ENCODE peak calls at places on chromosomes 6 and 20, in seven cellular contexts. L, I, O, Q, T, E and V are unnamed samples.

GRCh38 chr20:1971893-1972586 is 21.8 kb downstream of the PDYN start:
- DNase-seq in L (no peak), I (no peak), O (no peak), Q (no peak), T (no peak), E (no peak), V (no peak)

GRCh38 chr6:71239694-71240093 is 48.9 kb upstream of the OGFRL1 start:
- DNase-seq in L (no peak), I (no peak), O (no peak), Q (no peak), T (no peak), E (no peak), V (no peak)

GRCh38 chr6:148559848-148560433 is 186.9 kb upstream of the UST start:
- DNase-seq in L (peak; percentile 79), I (peak; percentile 70), O (peak; percentile 63), Q (peak; percentile 78), T (peak; percentile 93), E (peak; percentile 44), V (peak; percentile 91)

GRCh38 chr6:112231609-112232060 is 22.7 kb downstream of the LAMA4 start:
- DNase-seq in L (no peak), I (peak; percentile 61), O (no peak), Q (no peak), T (peak; percentile 68), E (no peak), V (no peak)

GRCh38 chr20:35091808-35092523 is 641 bp downstream of the TRPC4AP start:
- DNase-seq in L (peak; percentile 14), I (peak; percentile 33), O (no peak), Q (no peak), T (peak; percentile 50), E (peak; percentile 32), V (no peak)

GRCh38 chr20:51578145-51578459 is 35.6 kb upstream of the NFATC2 start:
- DNase-seq in L (no peak), I (no peak), O (no peak), Q (no peak), T (no peak), E (no peak), V (no peak)

GRCh38 chr6:158762787-158763439 is 56.3 kb downstream of the EZR start:
- DNase-seq in L (no peak), I (peak; percentile 33), O (no peak), Q (no peak), T (no peak), E (no peak), V (no peak)

GRCh38 chr20:50085146-50085480 is 27.8 kb downstream of the UBE2V1 start:
- DNase-seq in L (no peak), I (no peak), O (no peak), Q (no peak), T (no peak), E (no peak), V (no peak)

GRCh38 chr6:144150673-144151009 is 324 bp downstream of the STX11 start:
- DNase-seq in L (peak; percentile 10), I (peak; percentile 33), O (peak; percentile 59), Q (no peak), T (peak; percentile 66), E (no peak), V (no peak)

DNA sequence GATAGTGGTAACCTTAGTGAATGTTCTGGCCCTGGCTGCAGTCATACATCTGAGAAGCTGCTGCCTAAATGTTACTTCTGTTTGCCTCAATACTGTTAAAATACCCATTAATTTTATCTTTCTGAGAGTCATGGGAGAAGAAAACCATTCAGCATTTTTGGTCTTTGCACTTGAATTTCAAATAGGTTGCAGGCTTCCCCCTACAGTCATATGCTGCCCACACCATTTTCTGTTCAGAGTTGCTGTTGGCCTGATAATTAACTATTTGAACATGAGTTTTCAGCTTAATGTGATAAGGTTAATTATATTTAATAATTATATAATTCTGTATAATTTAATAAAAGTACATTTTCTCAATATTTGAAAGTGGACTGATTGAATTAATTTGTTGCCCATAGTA is 325.5 kb upstream of the KCNQ5 start:
- DNase-seq in L (no peak), I (no peak), O (no peak), Q (no peak), T (no peak), E (no peak), V (no peak)
- TF ChIP-seq CTCF in L (no peak), I (no peak), O (no peak), Q (no peak), T (no peak), E (no peak), V (no peak)

GRCh38 chr6:56767892-56768531 is 125.3 kb upstream of the DST start:
- DNase-seq in L (no peak), I (peak; percentile 35), O (no peak), Q (no peak), T (peak; percentile 41), E (no peak), V (no peak)
- TF ChIP-seq CTCF in L (no peak), I (peak; percentile 16), O (no peak), Q (peak; percentile 17), T (no peak), E (no peak), V (no peak)

GRCh38 chr20:33079267-33079666 is at the start of gene BPIFB4:
- DNase-seq in L (no peak), I (peak; percentile 68), O (no peak), Q (no peak), T (peak; percentile 69), E (no peak), V (no peak)

GRCh38 chr20:33074675-33075074 is 4.8 kb upstream of the BPIFB4 start:
- DNase-seq in L (no peak), I (no peak), O (no peak), Q (no peak), T (no peak), E (no peak), V (no peak)

GRCh38 chr20:33072813-33073212 is 6.6 kb upstream of the BPIFB4 start:
- DNase-seq in L (no peak), I (no peak), O (no peak), Q (no peak), T (no peak), E (no peak), V (no peak)

GRCh38 chr20:33075281-33075680 is 4.2 kb upstream of the BPIFB4 start:
- DNase-seq in L (no peak), I (no peak), O (no peak), Q (no peak), T (no peak), E (no peak), V (no peak)

DNA sequence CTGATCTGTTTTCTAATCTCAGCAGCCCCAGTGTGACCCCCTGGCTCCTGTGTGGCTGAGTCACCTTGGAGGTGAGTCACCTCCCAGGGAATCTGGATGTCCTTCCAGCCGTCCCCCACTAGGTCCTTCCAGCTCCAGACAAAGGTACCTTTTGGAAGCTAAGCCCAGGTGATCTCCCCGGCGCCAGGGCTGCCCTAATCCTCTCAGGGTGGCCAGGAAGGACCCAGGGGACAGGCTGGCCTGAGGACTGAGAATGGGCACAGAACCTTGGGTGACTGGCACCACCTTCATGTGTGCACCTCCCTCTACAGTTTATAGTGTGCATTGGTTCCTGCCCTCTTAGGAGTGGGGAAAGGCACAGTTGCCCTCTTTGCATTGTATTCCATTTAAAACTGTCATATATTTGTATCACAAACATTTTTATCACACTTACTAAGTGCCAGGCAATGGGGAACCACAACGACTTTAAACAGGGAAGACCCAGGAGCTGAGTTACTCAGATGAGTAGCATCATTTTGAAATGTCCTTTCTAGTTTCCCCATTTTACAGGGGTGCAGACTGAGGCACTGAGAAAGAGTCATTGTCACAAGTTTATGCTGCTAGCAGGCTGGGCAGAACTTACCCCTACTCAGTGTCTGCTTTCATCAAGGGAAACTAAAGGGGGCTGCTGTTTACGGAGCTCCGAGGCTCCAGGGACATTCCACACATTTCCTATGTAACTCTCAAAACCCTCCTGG is 2.6 kb upstream of the BPIFB4 start:
- DNase-seq in L (peak; percentile 61), I (no peak), O (no peak), Q (no peak), T (no peak), E (no peak), V (no peak)
- TF ChIP-seq CTCF in L (peak; percentile 38), I (no peak), O (no peak), Q (peak; percentile 37), T (no peak), E (peak; percentile 39), V (no peak)

GRCh38 chr6:156627524-156627923 is 149.7 kb upstream of the ARID1B start:
- DNase-seq in L (no peak), I (no peak), O (no peak), Q (no peak), T (no peak), E (no peak), V (no peak)
- TF ChIP-seq CTCF in L (no peak), I (no peak), O (no peak), Q (no peak), T (no peak), E (no peak), V (no peak)